ENCODE peak calls at places on chromosomes 13 and 19, in nine cellular contexts. One of them, this sample, is unnamed.

GRCh38 chr19:13838943-13839192 is 38.1 kb upstream of the NANOS3 start:
- DNase-seq in LoVo: no peak
- DNase-seq in H7: no peak
- DNase-seq in activated T-helper 9 cell treated with anti-CD3 and anti-CD28 coated beads, Interleukin-2, amount 50 U/mL, for 16 hours: no peak
- DNase-seq in stimulated activated CD4-positive, alpha-beta T cell treated with anti-CD3 and anti-CD28 coated beads, Interleukin-12 subunit alpha, Interleukin-12 subunit beta, amount 100 ng/mL, for 4 hours: no peak
- DNase-seq in GM04504: no peak
- DNase-seq in stimulated activated CD8-positive, alpha-beta memory T cell treated with anti-CD3 and anti-CD28 coated beads, Interleukin-4, amount 100 ng/mL, for 48 hours: no peak
- DNase-seq in transverse colon: no peak
- DNase-seq in NB4: peak; percentile 96
- DNase-seq in this sample: no peak

GRCh38 chr19:18647807-18648206 is 11.0 kb downstream of the KLHL26 start:
- DNase-seq in NB4: no peak
- DNase-seq in H7: no peak
- DNase-seq in stimulated activated CD4-positive, alpha-beta T cell treated with anti-CD3 and anti-CD28 coated beads, Interleukin-12 subunit alpha, Interleukin-12 subunit beta, amount 100 ng/mL, for 4 hours: no peak
- DNase-seq in activated T-helper 9 cell treated with anti-CD3 and anti-CD28 coated beads, Interleukin-2, amount 50 U/mL, for 16 hours: no peak
- DNase-seq in LoVo: no peak
- DNase-seq in stimulated activated CD8-positive, alpha-beta memory T cell treated with anti-CD3 and anti-CD28 coated beads, Interleukin-4, amount 100 ng/mL, for 48 hours: no peak
- DNase-seq in GM04504: no peak
- DNase-seq in transverse colon: no peak
- DNase-seq in this sample: no peak

GRCh38 chr13:23509781-23510543 is 60.2 kb upstream of the TNFRSF19 start:
- DNase-seq in NB4: no peak
- DNase-seq in LoVo: no peak
- DNase-seq in H7: no peak
- DNase-seq in stimulated activated CD8-positive, alpha-beta memory T cell treated with anti-CD3 and anti-CD28 coated beads, Interleukin-4, amount 100 ng/mL, for 48 hours: no peak
- DNase-seq in activated T-helper 9 cell treated with anti-CD3 and anti-CD28 coated beads, Interleukin-2, amount 50 U/mL, for 16 hours: no peak
- DNase-seq in GM04504: no peak
- DNase-seq in stimulated activated CD4-positive, alpha-beta T cell treated with anti-CD3 and anti-CD28 coated beads, Interleukin-12 subunit alpha, Interleukin-12 subunit beta, amount 100 ng/mL, for 4 hours: no peak
- DNase-seq in transverse colon: no peak
- DNase-seq in this sample: peak; percentile 60

GRCh38 chr19:55372316-55373081 is 2.2 kb upstream of the IL11 start:
- DNase-seq in stimulated activated CD8-positive, alpha-beta memory T cell treated with anti-CD3 and anti-CD28 coated beads, Interleukin-4, amount 100 ng/mL, for 48 hours: peak; percentile 66
- DNase-seq in activated T-helper 9 cell treated with anti-CD3 and anti-CD28 coated beads, Interleukin-2, amount 50 U/mL, for 16 hours: no peak
- DNase-seq in LoVo: no peak
- DNase-seq in H7: peak; percentile 73
- DNase-seq in GM04504: no peak
- DNase-seq in NB4: peak; percentile 61
- DNase-seq in transverse colon: no peak
- DNase-seq in stimulated activated CD4-positive, alpha-beta T cell treated with anti-CD3 and anti-CD28 coated beads, Interleukin-12 subunit alpha, Interleukin-12 subunit beta, amount 100 ng/mL, for 4 hours: no peak
- DNase-seq in this sample: no peak

GRCh38 chr19:50693064-50693975 is 26.3 kb downstream of the SHANK1 start:
- DNase-seq in NB4: no peak
- DNase-seq in LoVo: no peak
- DNase-seq in H7: peak; percentile 86
- DNase-seq in transverse colon: no peak
- DNase-seq in GM04504: no peak
- DNase-seq in activated T-helper 9 cell treated with anti-CD3 and anti-CD28 coated beads, Interleukin-2, amount 50 U/mL, for 16 hours: no peak
- DNase-seq in stimulated activated CD4-positive, alpha-beta T cell treated with anti-CD3 and anti-CD28 coated beads, Interleukin-12 subunit alpha, Interleukin-12 subunit beta, amount 100 ng/mL, for 4 hours: no peak
- DNase-seq in stimulated activated CD8-positive, alpha-beta memory T cell treated with anti-CD3 and anti-CD28 coated beads, Interleukin-4, amount 100 ng/mL, for 48 hours: no peak
- DNase-seq in this sample: no peak

GRCh38 chr19:1425102-1425842 is 12.9 kb upstream of the RPS15 start:
- DNase-seq in activated T-helper 9 cell treated with anti-CD3 and anti-CD28 coated beads, Interleukin-2, amount 50 U/mL, for 16 hours: no peak
- DNase-seq in NB4: no peak
- DNase-seq in transverse colon: no peak
- DNase-seq in stimulated activated CD8-positive, alpha-beta memory T cell treated with anti-CD3 and anti-CD28 coated beads, Interleukin-4, amount 100 ng/mL, for 48 hours: no peak
- DNase-seq in LoVo: no peak
- DNase-seq in GM04504: no peak
- DNase-seq in stimulated activated CD4-positive, alpha-beta T cell treated with anti-CD3 and anti-CD28 coated beads, Interleukin-12 subunit alpha, Interleukin-12 subunit beta, amount 100 ng/mL, for 4 hours: no peak
- DNase-seq in H7: no peak
- DNase-seq in this sample: no peak

GRCh38 chr13:99970761-99971575 is 599 bp downstream of the ZIC5 start:
- DNase-seq in H7: peak; percentile 94
- DNase-seq in activated T-helper 9 cell treated with anti-CD3 and anti-CD28 coated beads, Interleukin-2, amount 50 U/mL, for 16 hours: no peak
- DNase-seq in NB4: peak; percentile 69
- DNase-seq in LoVo: no peak
- DNase-seq in stimulated activated CD4-positive, alpha-beta T cell treated with anti-CD3 and anti-CD28 coated beads, Interleukin-12 subunit alpha, Interleukin-12 subunit beta, amount 100 ng/mL, for 4 hours: no peak
- DNase-seq in transverse colon: no peak
- DNase-seq in stimulated activated CD8-positive, alpha-beta memory T cell treated with anti-CD3 and anti-CD28 coated beads, Interleukin-4, amount 100 ng/mL, for 48 hours: peak; percentile 27
- DNase-seq in GM04504: no peak
- DNase-seq in this sample: no peak

GRCh38 chr13:99425485-99426341 is 75.6 kb upstream of the TM9SF2 start:
- DNase-seq in GM04504: no peak
- DNase-seq in LoVo: no peak
- DNase-seq in transverse colon: peak; percentile 64
- DNase-seq in stimulated activated CD4-positive, alpha-beta T cell treated with anti-CD3 and anti-CD28 coated beads, Interleukin-12 subunit alpha, Interleukin-12 subunit beta, amount 100 ng/mL, for 4 hours: no peak
- DNase-seq in activated T-helper 9 cell treated with anti-CD3 and anti-CD28 coated beads, Interleukin-2, amount 50 U/mL, for 16 hours: no peak
- DNase-seq in NB4: peak; percentile 48
- DNase-seq in stimulated activated CD8-positive, alpha-beta memory T cell treated with anti-CD3 and anti-CD28 coated beads, Interleukin-4, amount 100 ng/mL, for 48 hours: peak; percentile 76
- DNase-seq in H7: peak; percentile 50
- DNase-seq in this sample: no peak

GRCh38 chr19:45098521-45099464 is 5.8 kb downstream of the PPP1R37 start:
- DNase-seq in H7: no peak
- DNase-seq in stimulated activated CD4-positive, alpha-beta T cell treated with anti-CD3 and anti-CD28 coated beads, Interleukin-12 subunit alpha, Interleukin-12 subunit beta, amount 100 ng/mL, for 4 hours: no peak
- DNase-seq in GM04504: no peak
- DNase-seq in NB4: no peak
- DNase-seq in LoVo: no peak
- DNase-seq in activated T-helper 9 cell treated with anti-CD3 and anti-CD28 coated beads, Interleukin-2, amount 50 U/mL, for 16 hours: no peak
- DNase-seq in transverse colon: no peak
- DNase-seq in stimulated activated CD8-positive, alpha-beta memory T cell treated with anti-CD3 and anti-CD28 coated beads, Interleukin-4, amount 100 ng/mL, for 48 hours: no peak
- DNase-seq in this sample: no peak

GRCh38 chr19:1513492-1514294 is 874 bp upstream of the ADAMTSL5 start:
- DNase-seq in activated T-helper 9 cell treated with anti-CD3 and anti-CD28 coated beads, Interleukin-2, amount 50 U/mL, for 16 hours: peak; percentile 68
- DNase-seq in H7: peak; percentile 93
- DNase-seq in stimulated activated CD4-positive, alpha-beta T cell treated with anti-CD3 and anti-CD28 coated beads, Interleukin-12 subunit alpha, Interleukin-12 subunit beta, amount 100 ng/mL, for 4 hours: peak; percentile 65
- DNase-seq in stimulated activated CD8-positive, alpha-beta memory T cell treated with anti-CD3 and anti-CD28 coated beads, Interleukin-4, amount 100 ng/mL, for 48 hours: peak; percentile 83
- DNase-seq in NB4: peak; percentile 58
- DNase-seq in transverse colon: peak; percentile 69
- DNase-seq in LoVo: peak; percentile 46
- DNase-seq in GM04504: peak; percentile 42
- DNase-seq in this sample: no peak

GRCh38 chr19:42152285-42152684 is 20.0 kb upstream of the POU2F2 start:
- DNase-seq in stimulated activated CD4-positive, alpha-beta T cell treated with anti-CD3 and anti-CD28 coated beads, Interleukin-12 subunit alpha, Interleukin-12 subunit beta, amount 100 ng/mL, for 4 hours: no peak
- DNase-seq in stimulated activated CD8-positive, alpha-beta memory T cell treated with anti-CD3 and anti-CD28 coated beads, Interleukin-4, amount 100 ng/mL, for 48 hours: no peak
- DNase-seq in activated T-helper 9 cell treated with anti-CD3 and anti-CD28 coated beads, Interleukin-2, amount 50 U/mL, for 16 hours: no peak
- DNase-seq in transverse colon: no peak
- DNase-seq in LoVo: no peak
- DNase-seq in GM04504: no peak
- DNase-seq in NB4: no peak
- DNase-seq in H7: peak; percentile 61
- DNase-seq in this sample: no peak

GRCh38 chr19:42076375-42076944 is 494 bp downstream of the ZNF574 start:
- DNase-seq in NB4: peak; percentile 78
- DNase-seq in H7: peak; percentile 90
- DNase-seq in activated T-helper 9 cell treated with anti-CD3 and anti-CD28 coated beads, Interleukin-2, amount 50 U/mL, for 16 hours: no peak
- DNase-seq in transverse colon: peak; percentile 58
- DNase-seq in stimulated activated CD8-positive, alpha-beta memory T cell treated with anti-CD3 and anti-CD28 coated beads, Interleukin-4, amount 100 ng/mL, for 48 hours: peak; percentile 62
- DNase-seq in GM04504: no peak
- DNase-seq in stimulated activated CD4-positive, alpha-beta T cell treated with anti-CD3 and anti-CD28 coated beads, Interleukin-12 subunit alpha, Interleukin-12 subunit beta, amount 100 ng/mL, for 4 hours: peak; percentile 36
- DNase-seq in LoVo: no peak
- DNase-seq in this sample: no peak

GRCh38 chr19:19260842-19261241 is 12.3 kb downstream of the TM6SF2 start:
- DNase-seq in NB4: no peak
- DNase-seq in stimulated activated CD4-positive, alpha-beta T cell treated with anti-CD3 and anti-CD28 coated beads, Interleukin-12 subunit alpha, Interleukin-12 subunit beta, amount 100 ng/mL, for 4 hours: no peak
- DNase-seq in GM04504: no peak
- DNase-seq in stimulated activated CD8-positive, alpha-beta memory T cell treated with anti-CD3 and anti-CD28 coated beads, Interleukin-4, amount 100 ng/mL, for 48 hours: no peak
- DNase-seq in LoVo: no peak
- DNase-seq in H7: no peak
- DNase-seq in transverse colon: no peak
- DNase-seq in activated T-helper 9 cell treated with anti-CD3 and anti-CD28 coated beads, Interleukin-2, amount 50 U/mL, for 16 hours: no peak
- DNase-seq in this sample: no peak

GRCh38 chr13:50387124-50387581 is 371.9 kb downstream of the KCNRG start:
- DNase-seq in GM04504: no peak
- DNase-seq in NB4: peak; percentile 50
- DNase-seq in LoVo: no peak
- DNase-seq in stimulated activated CD4-positive, alpha-beta T cell treated with anti-CD3 and anti-CD28 coated beads, Interleukin-12 subunit alpha, Interleukin-12 subunit beta, amount 100 ng/mL, for 4 hours: peak; percentile 17
- DNase-seq in activated T-helper 9 cell treated with anti-CD3 and anti-CD28 coated beads, Interleukin-2, amount 50 U/mL, for 16 hours: no peak
- DNase-seq in transverse colon: peak; percentile 50
- DNase-seq in stimulated activated CD8-positive, alpha-beta memory T cell treated with anti-CD3 and anti-CD28 coated beads, Interleukin-4, amount 100 ng/mL, for 48 hours: peak; percentile 30
- DNase-seq in H7: peak; percentile 31
- DNase-seq in this sample: no peak

GRCh38 chr19:17107546-17108452 is 32.2 kb downstream of the MYO9B start:
- DNase-seq in GM04504: peak; percentile 99
- DNase-seq in H7: no peak
- DNase-seq in stimulated activated CD8-positive, alpha-beta memory T cell treated with anti-CD3 and anti-CD28 coated beads, Interleukin-4, amount 100 ng/mL, for 48 hours: peak; percentile 27
- DNase-seq in LoVo: peak; percentile 83
- DNase-seq in NB4: peak; percentile 95
- DNase-seq in activated T-helper 9 cell treated with anti-CD3 and anti-CD28 coated beads, Interleukin-2, amount 50 U/mL, for 16 hours: no peak
- DNase-seq in stimulated activated CD4-positive, alpha-beta T cell treated with anti-CD3 and anti-CD28 coated beads, Interleukin-12 subunit alpha, Interleukin-12 subunit beta, amount 100 ng/mL, for 4 hours: no peak
- DNase-seq in transverse colon: peak; percentile 77
- DNase-seq in this sample: peak; percentile 83

GRCh38 chr19:48509467-48510194 is 2.0 kb downstream of the LMTK3 start:
- DNase-seq in activated T-helper 9 cell treated with anti-CD3 and anti-CD28 coated beads, Interleukin-2, amount 50 U/mL, for 16 hours: no peak
- DNase-seq in stimulated activated CD8-positive, alpha-beta memory T cell treated with anti-CD3 and anti-CD28 coated beads, Interleukin-4, amount 100 ng/mL, for 48 hours: no peak
- DNase-seq in NB4: peak; percentile 76
- DNase-seq in H7: peak; percentile 85
- DNase-seq in LoVo: no peak
- DNase-seq in stimulated activated CD4-positive, alpha-beta T cell treated with anti-CD3 and anti-CD28 coated beads, Interleukin-12 subunit alpha, Interleukin-12 subunit beta, amount 100 ng/mL, for 4 hours: no peak
- DNase-seq in transverse colon: no peak
- DNase-seq in GM04504: no peak
- DNase-seq in this sample: no peak

GRCh38 chr13:113959198-113959597 is 14.7 kb downstream of the C13orf46 start:
- DNase-seq in LoVo: peak; percentile 47
- DNase-seq in stimulated activated CD4-positive, alpha-beta T cell treated with anti-CD3 and anti-CD28 coated beads, Interleukin-12 subunit alpha, Interleukin-12 subunit beta, amount 100 ng/mL, for 4 hours: no peak
- DNase-seq in GM04504: no peak
- DNase-seq in stimulated activated CD8-positive, alpha-beta memory T cell treated with anti-CD3 and anti-CD28 coated beads, Interleukin-4, amount 100 ng/mL, for 48 hours: no peak
- DNase-seq in NB4: no peak
- DNase-seq in H7: no peak
- DNase-seq in transverse colon: no peak
- DNase-seq in activated T-helper 9 cell treated with anti-CD3 and anti-CD28 coated beads, Interleukin-2, amount 50 U/mL, for 16 hours: no peak
- DNase-seq in this sample: no peak

GRCh38 chr19:56603829-56604228 is 8.7 kb downstream of the ZNF71 start:
- DNase-seq in H7: no peak
- DNase-seq in stimulated activated CD4-positive, alpha-beta T cell treated with anti-CD3 and anti-CD28 coated beads, Interleukin-12 subunit alpha, Interleukin-12 subunit beta, amount 100 ng/mL, for 4 hours: no peak
- DNase-seq in GM04504: no peak
- DNase-seq in transverse colon: no peak
- DNase-seq in NB4: no peak
- DNase-seq in activated T-helper 9 cell treated with anti-CD3 and anti-CD28 coated beads, Interleukin-2, amount 50 U/mL, for 16 hours: no peak
- DNase-seq in LoVo: no peak
- DNase-seq in stimulated activated CD8-positive, alpha-beta memory T cell treated with anti-CD3 and anti-CD28 coated beads, Interleukin-4, amount 100 ng/mL, for 48 hours: no peak
- DNase-seq in this sample: no peak

GRCh38 chr19:5985098-5985783 is 7.3 kb upstream of the RANBP3 start:
- DNase-seq in NB4: no peak
- DNase-seq in GM04504: no peak
- DNase-seq in LoVo: no peak
- DNase-seq in H7: no peak
- DNase-seq in transverse colon: no peak
- DNase-seq in stimulated activated CD4-positive, alpha-beta T cell treated with anti-CD3 and anti-CD28 coated beads, Interleukin-12 subunit alpha, Interleukin-12 subunit beta, amount 100 ng/mL, for 4 hours: no peak
- DNase-seq in stimulated activated CD8-positive, alpha-beta memory T cell treated with anti-CD3 and anti-CD28 coated beads, Interleukin-4, amount 100 ng/mL, for 48 hours: no peak
- DNase-seq in activated T-helper 9 cell treated with anti-CD3 and anti-CD28 coated beads, Interleukin-2, amount 50 U/mL, for 16 hours: no peak
- DNase-seq in this sample: no peak

GRCh38 chr19:28019371-28019770 is 1193.6 kb downstream of the UQCRFS1 start:
- DNase-seq in transverse colon: no peak
- DNase-seq in NB4: no peak
- DNase-seq in GM04504: no peak
- DNase-seq in stimulated activated CD8-positive, alpha-beta memory T cell treated with anti-CD3 and anti-CD28 coated beads, Interleukin-4, amount 100 ng/mL, for 48 hours: no peak
- DNase-seq in H7: no peak
- DNase-seq in activated T-helper 9 cell treated with anti-CD3 and anti-CD28 coated beads, Interleukin-2, amount 50 U/mL, for 16 hours: no peak
- DNase-seq in LoVo: no peak
- DNase-seq in stimulated activated CD4-positive, alpha-beta T cell treated with anti-CD3 and anti-CD28 coated beads, Interleukin-12 subunit alpha, Interleukin-12 subunit beta, amount 100 ng/mL, for 4 hours: no peak
- DNase-seq in this sample: no peak

GRCh38 chr19:7550987-7551761 is 15.7 kb downstream of the PNPLA6 start:
- DNase-seq in transverse colon: peak; percentile 81
- DNase-seq in stimulated activated CD8-positive, alpha-beta memory T cell treated with anti-CD3 and anti-CD28 coated beads, Interleukin-4, amount 100 ng/mL, for 48 hours: peak; percentile 56
- DNase-seq in NB4: peak; percentile 65
- DNase-seq in activated T-helper 9 cell treated with anti-CD3 and anti-CD28 coated beads, Interleukin-2, amount 50 U/mL, for 16 hours: no peak
- DNase-seq in LoVo: no peak
- DNase-seq in stimulated activated CD4-positive, alpha-beta T cell treated with anti-CD3 and anti-CD28 coated beads, Interleukin-12 subunit alpha, Interleukin-12 subunit beta, amount 100 ng/mL, for 4 hours: peak; percentile 22
- DNase-seq in H7: peak; percentile 100
- DNase-seq in GM04504: no peak
- DNase-seq in this sample: no peak

GRCh38 chr13:111492958-111493357 is 172.5 kb downstream of the TEX29 start:
- DNase-seq in stimulated activated CD8-positive, alpha-beta memory T cell treated with anti-CD3 and anti-CD28 coated beads, Interleukin-4, amount 100 ng/mL, for 48 hours: no peak
- DNase-seq in activated T-helper 9 cell treated with anti-CD3 and anti-CD28 coated beads, Interleukin-2, amount 50 U/mL, for 16 hours: no peak
- DNase-seq in NB4: no peak
- DNase-seq in H7: no peak
- DNase-seq in stimulated activated CD4-positive, alpha-beta T cell treated with anti-CD3 and anti-CD28 coated beads, Interleukin-12 subunit alpha, Interleukin-12 subunit beta, amount 100 ng/mL, for 4 hours: no peak
- DNase-seq in GM04504: no peak
- DNase-seq in LoVo: no peak
- DNase-seq in transverse colon: no peak
- DNase-seq in this sample: no peak

GRCh38 chr19:11551603-11552235 is 7.3 kb downstream of the ELOF1 start:
- DNase-seq in GM04504: no peak
- DNase-seq in NB4: peak; percentile 38
- DNase-seq in LoVo: no peak
- DNase-seq in stimulated activated CD8-positive, alpha-beta memory T cell treated with anti-CD3 and anti-CD28 coated beads, Interleukin-4, amount 100 ng/mL, for 48 hours: peak; percentile 48
- DNase-seq in activated T-helper 9 cell treated with anti-CD3 and anti-CD28 coated beads, Interleukin-2, amount 50 U/mL, for 16 hours: no peak
- DNase-seq in transverse colon: peak; percentile 26
- DNase-seq in H7: peak; percentile 94
- DNase-seq in stimulated activated CD4-positive, alpha-beta T cell treated with anti-CD3 and anti-CD28 coated beads, Interleukin-12 subunit alpha, Interleukin-12 subunit beta, amount 100 ng/mL, for 4 hours: no peak
- DNase-seq in this sample: no peak

GRCh38 chr19:17576758-17577532 is 21.5 kb downstream of the COLGALT1 start:
- DNase-seq in H7: peak; percentile 99
- DNase-seq in GM04504: no peak
- DNase-seq in activated T-helper 9 cell treated with anti-CD3 and anti-CD28 coated beads, Interleukin-2, amount 50 U/mL, for 16 hours: no peak
- DNase-seq in LoVo: peak; percentile 29
- DNase-seq in stimulated activated CD4-positive, alpha-beta T cell treated with anti-CD3 and anti-CD28 coated beads, Interleukin-12 subunit alpha, Interleukin-12 subunit beta, amount 100 ng/mL, for 4 hours: peak; percentile 15
- DNase-seq in stimulated activated CD8-positive, alpha-beta memory T cell treated with anti-CD3 and anti-CD28 coated beads, Interleukin-4, amount 100 ng/mL, for 48 hours: peak; percentile 74
- DNase-seq in NB4: peak; percentile 54
- DNase-seq in transverse colon: peak; percentile 84
- DNase-seq in this sample: no peak

GRCh38 chr19:3821156-3821555 is 35.0 kb upstream of the MATK start:
- DNase-seq in GM04504: no peak
- DNase-seq in stimulated activated CD8-positive, alpha-beta memory T cell treated with anti-CD3 and anti-CD28 coated beads, Interleukin-4, amount 100 ng/mL, for 48 hours: no peak
- DNase-seq in H7: peak; percentile 72
- DNase-seq in NB4: no peak
- DNase-seq in LoVo: no peak
- DNase-seq in activated T-helper 9 cell treated with anti-CD3 and anti-CD28 coated beads, Interleukin-2, amount 50 U/mL, for 16 hours: no peak
- DNase-seq in transverse colon: no peak
- DNase-seq in stimulated activated CD4-positive, alpha-beta T cell treated with anti-CD3 and anti-CD28 coated beads, Interleukin-12 subunit alpha, Interleukin-12 subunit beta, amount 100 ng/mL, for 4 hours: no peak
- DNase-seq in this sample: no peak

GRCh38 chr19:40578442-40578908 is 1.8 kb downstream of the SHKBP1 start:
- DNase-seq in GM04504: no peak
- DNase-seq in stimulated activated CD8-positive, alpha-beta memory T cell treated with anti-CD3 and anti-CD28 coated beads, Interleukin-4, amount 100 ng/mL, for 48 hours: no peak
- DNase-seq in NB4: peak; percentile 83
- DNase-seq in transverse colon: no peak
- DNase-seq in H7: peak; percentile 92
- DNase-seq in LoVo: no peak
- DNase-seq in activated T-helper 9 cell treated with anti-CD3 and anti-CD28 coated beads, Interleukin-2, amount 50 U/mL, for 16 hours: no peak
- DNase-seq in stimulated activated CD4-positive, alpha-beta T cell treated with anti-CD3 and anti-CD28 coated beads, Interleukin-12 subunit alpha, Interleukin-12 subunit beta, amount 100 ng/mL, for 4 hours: no peak
- DNase-seq in this sample: no peak

GRCh38 chr19:41595258-41595889 is 19.4 kb downstream of the CEACAM21 start:
- DNase-seq in LoVo: peak; percentile 82
- DNase-seq in activated T-helper 9 cell treated with anti-CD3 and anti-CD28 coated beads, Interleukin-2, amount 50 U/mL, for 16 hours: peak; percentile 53
- DNase-seq in transverse colon: peak; percentile 61
- DNase-seq in NB4: peak; percentile 64
- DNase-seq in H7: peak; percentile 70
- DNase-seq in GM04504: peak; percentile 44
- DNase-seq in stimulated activated CD8-positive, alpha-beta memory T cell treated with anti-CD3 and anti-CD28 coated beads, Interleukin-4, amount 100 ng/mL, for 48 hours: peak; percentile 73
- DNase-seq in stimulated activated CD4-positive, alpha-beta T cell treated with anti-CD3 and anti-CD28 coated beads, Interleukin-12 subunit alpha, Interleukin-12 subunit beta, amount 100 ng/mL, for 4 hours: peak; percentile 53
- DNase-seq in this sample: peak; percentile 6

GRCh38 chr19:3276341-3276799 is 51.9 kb downstream of the CELF5 start:
- DNase-seq in LoVo: no peak
- DNase-seq in stimulated activated CD8-positive, alpha-beta memory T cell treated with anti-CD3 and anti-CD28 coated beads, Interleukin-4, amount 100 ng/mL, for 48 hours: peak; percentile 67
- DNase-seq in transverse colon: peak; percentile 72
- DNase-seq in GM04504: no peak
- DNase-seq in H7: peak; percentile 98
- DNase-seq in stimulated activated CD4-positive, alpha-beta T cell treated with anti-CD3 and anti-CD28 coated beads, Interleukin-12 subunit alpha, Interleukin-12 subunit beta, amount 100 ng/mL, for 4 hours: peak; percentile 30
- DNase-seq in NB4: no peak
- DNase-seq in activated T-helper 9 cell treated with anti-CD3 and anti-CD28 coated beads, Interleukin-2, amount 50 U/mL, for 16 hours: peak; percentile 16
- DNase-seq in this sample: no peak

GRCh38 chr13:73273737-73274136 is 214.9 kb downstream of the KLF5 start:
- DNase-seq in GM04504: peak; percentile 33
- DNase-seq in NB4: no peak
- DNase-seq in LoVo: no peak
- DNase-seq in H7: no peak
- DNase-seq in stimulated activated CD8-positive, alpha-beta memory T cell treated with anti-CD3 and anti-CD28 coated beads, Interleukin-4, amount 100 ng/mL, for 48 hours: no peak
- DNase-seq in activated T-helper 9 cell treated with anti-CD3 and anti-CD28 coated beads, Interleukin-2, amount 50 U/mL, for 16 hours: no peak
- DNase-seq in stimulated activated CD4-positive, alpha-beta T cell treated with anti-CD3 and anti-CD28 coated beads, Interleukin-12 subunit alpha, Interleukin-12 subunit beta, amount 100 ng/mL, for 4 hours: no peak
- DNase-seq in transverse colon: no peak
- DNase-seq in this sample: peak; percentile 78

GRCh38 chr13:51776179-51776578 is 27.8 kb downstream of the DHRS12 start:
- DNase-seq in NB4: no peak
- DNase-seq in stimulated activated CD4-positive, alpha-beta T cell treated with anti-CD3 and anti-CD28 coated beads, Interleukin-12 subunit alpha, Interleukin-12 subunit beta, amount 100 ng/mL, for 4 hours: no peak
- DNase-seq in H7: no peak
- DNase-seq in transverse colon: no peak
- DNase-seq in GM04504: no peak
- DNase-seq in stimulated activated CD8-positive, alpha-beta memory T cell treated with anti-CD3 and anti-CD28 coated beads, Interleukin-4, amount 100 ng/mL, for 48 hours: no peak
- DNase-seq in LoVo: no peak
- DNase-seq in activated T-helper 9 cell treated with anti-CD3 and anti-CD28 coated beads, Interleukin-2, amount 50 U/mL, for 16 hours: no peak
- DNase-seq in this sample: no peak

GRCh38 chr13:112750570-112750969 is 60.7 kb downstream of the ATP11A start:
- DNase-seq in stimulated activated CD8-positive, alpha-beta memory T cell treated with anti-CD3 and anti-CD28 coated beads, Interleukin-4, amount 100 ng/mL, for 48 hours: no peak
- DNase-seq in transverse colon: no peak
- DNase-seq in GM04504: no peak
- DNase-seq in activated T-helper 9 cell treated with anti-CD3 and anti-CD28 coated beads, Interleukin-2, amount 50 U/mL, for 16 hours: no peak
- DNase-seq in NB4: no peak
- DNase-seq in H7: no peak
- DNase-seq in stimulated activated CD4-positive, alpha-beta T cell treated with anti-CD3 and anti-CD28 coated beads, Interleukin-12 subunit alpha, Interleukin-12 subunit beta, amount 100 ng/mL, for 4 hours: no peak
- DNase-seq in LoVo: no peak
- DNase-seq in this sample: no peak

This sample was measured in AG04450.